ENCODE peak calls at places on chromosomes 5 and 9, in eight cellular contexts. One of them, this sample, is unnamed.

GRCh38 chr5:145479862-145480261 is 355.3 kb downstream of the PRELID2 start:
- DNase-seq in heart right ventricle: no peak
- DNase-seq in H1: no peak
- DNase-seq in fibroblast of pulmonary artery: peak; percentile 35
- DNase-seq in fibroblast of the aortic adventitia: peak; percentile 43
- DNase-seq in adrenal gland: no peak
- DNase-seq in endothelial cell of umbilical vein: no peak
- DNase-seq in CD4-positive, alpha-beta memory T cell: no peak
- DNase-seq in this sample: no peak

GRCh38 chr9:98804083-98804482 is 3.4 kb upstream of the GALNT12 start:
- DNase-seq in heart right ventricle: no peak
- DNase-seq in CD4-positive, alpha-beta memory T cell: no peak
- DNase-seq in endothelial cell of umbilical vein: no peak
- DNase-seq in H1: no peak
- DNase-seq in fibroblast of the aortic adventitia: no peak
- DNase-seq in fibroblast of pulmonary artery: peak; percentile 36
- DNase-seq in adrenal gland: no peak
- DNase-seq in this sample: no peak

GRCh38 chr5:163360681-163361080 is 76.7 kb upstream of the CCNG1 start:
- DNase-seq in H1: no peak
- DNase-seq in adrenal gland: no peak
- DNase-seq in fibroblast of pulmonary artery: no peak
- DNase-seq in endothelial cell of umbilical vein: no peak
- DNase-seq in CD4-positive, alpha-beta memory T cell: no peak
- DNase-seq in fibroblast of the aortic adventitia: no peak
- DNase-seq in heart right ventricle: no peak
- DNase-seq in this sample: no peak

GRCh38 chr5:90020575-90021535 is 388.7 kb downstream of the CETN3 start:
- DNase-seq in CD4-positive, alpha-beta memory T cell: no peak
- DNase-seq in fibroblast of the aortic adventitia: peak; percentile 99
- DNase-seq in H1: no peak
- DNase-seq in fibroblast of pulmonary artery: peak; percentile 96
- DNase-seq in endothelial cell of umbilical vein: peak; percentile 88
- DNase-seq in adrenal gland: no peak
- DNase-seq in heart right ventricle: no peak
- DNase-seq in this sample: peak; percentile 5

GRCh38 chr5:64612349-64612961 is 77.8 kb upstream of the SHISAL2B start:
- DNase-seq in heart right ventricle: no peak
- DNase-seq in fibroblast of the aortic adventitia: peak; percentile 79
- DNase-seq in adrenal gland: peak; percentile 37
- DNase-seq in CD4-positive, alpha-beta memory T cell: no peak
- DNase-seq in endothelial cell of umbilical vein: peak; percentile 76
- DNase-seq in H1: no peak
- DNase-seq in fibroblast of pulmonary artery: peak; percentile 84
- DNase-seq in this sample: peak; percentile 4

GRCh38 chr9:38259519-38260218 is 132.8 kb upstream of the ALDH1B1 start:
- DNase-seq in endothelial cell of umbilical vein: no peak
- DNase-seq in CD4-positive, alpha-beta memory T cell: no peak
- DNase-seq in fibroblast of the aortic adventitia: no peak
- DNase-seq in heart right ventricle: no peak
- DNase-seq in fibroblast of pulmonary artery: no peak
- DNase-seq in adrenal gland: no peak
- DNase-seq in H1: no peak
- DNase-seq in this sample: no peak

GRCh38 chr9:130467371-130467770 is 22.6 kb downstream of the ASS1 start:
- DNase-seq in fibroblast of pulmonary artery: no peak
- DNase-seq in CD4-positive, alpha-beta memory T cell: no peak
- DNase-seq in H1: no peak
- DNase-seq in endothelial cell of umbilical vein: no peak
- DNase-seq in adrenal gland: no peak
- DNase-seq in fibroblast of the aortic adventitia: no peak
- DNase-seq in heart right ventricle: no peak
- DNase-seq in this sample: no peak

GRCh38 chr5:79436821-79437220 is 77.1 kb downstream of the HOMER1 start:
- DNase-seq in fibroblast of pulmonary artery: peak; percentile 18
- DNase-seq in heart right ventricle: no peak
- DNase-seq in endothelial cell of umbilical vein: no peak
- DNase-seq in H1: no peak
- DNase-seq in CD4-positive, alpha-beta memory T cell: no peak
- DNase-seq in adrenal gland: no peak
- DNase-seq in fibroblast of the aortic adventitia: peak; percentile 9
- DNase-seq in this sample: no peak

GRCh38 chr9:132114102-132114707 is 34.5 kb upstream of the MED27 start:
- DNase-seq in fibroblast of pulmonary artery: peak; percentile 69
- DNase-seq in endothelial cell of umbilical vein: peak; percentile 52
- DNase-seq in fibroblast of the aortic adventitia: peak; percentile 60
- DNase-seq in CD4-positive, alpha-beta memory T cell: peak; percentile 8
- DNase-seq in heart right ventricle: peak; percentile 68
- DNase-seq in H1: peak; percentile 93
- DNase-seq in adrenal gland: peak; percentile 65
- DNase-seq in this sample: peak; percentile 50

GRCh38 chr5:125408582-125409069 is 662.2 kb upstream of the ZNF608 start:
- DNase-seq in H1: no peak
- DNase-seq in fibroblast of pulmonary artery: peak; percentile 77
- DNase-seq in CD4-positive, alpha-beta memory T cell: no peak
- DNase-seq in heart right ventricle: no peak
- DNase-seq in fibroblast of the aortic adventitia: peak; percentile 89
- DNase-seq in adrenal gland: peak; percentile 73
- DNase-seq in endothelial cell of umbilical vein: peak; percentile 65
- DNase-seq in this sample: peak; percentile 73

GRCh38 chr9:86126998-86127972 is 27.9 kb upstream of the GOLM1 start:
- DNase-seq in heart right ventricle: peak; percentile 17
- DNase-seq in fibroblast of the aortic adventitia: peak; percentile 86
- DNase-seq in fibroblast of pulmonary artery: peak; percentile 69
- DNase-seq in endothelial cell of umbilical vein: no peak
- DNase-seq in H1: peak; percentile 77
- DNase-seq in CD4-positive, alpha-beta memory T cell: no peak
- DNase-seq in adrenal gland: peak; percentile 99
- DNase-seq in this sample: peak; percentile 90

GRCh38 chr5:79546782-79547428 is 33.0 kb upstream of the HOMER1 start:
- DNase-seq in heart right ventricle: no peak
- DNase-seq in endothelial cell of umbilical vein: no peak
- DNase-seq in fibroblast of pulmonary artery: no peak
- DNase-seq in H1: no peak
- DNase-seq in adrenal gland: no peak
- DNase-seq in CD4-positive, alpha-beta memory T cell: no peak
- DNase-seq in fibroblast of the aortic adventitia: no peak
- DNase-seq in this sample: no peak

GRCh38 chr9:109168170-109168569 is 1.1 kb upstream of the FRRS1L start:
- DNase-seq in H1: no peak
- DNase-seq in heart right ventricle: no peak
- DNase-seq in endothelial cell of umbilical vein: no peak
- DNase-seq in fibroblast of pulmonary artery: no peak
- DNase-seq in fibroblast of the aortic adventitia: no peak
- DNase-seq in CD4-positive, alpha-beta memory T cell: no peak
- DNase-seq in adrenal gland: no peak
- DNase-seq in this sample: no peak

GRCh38 chr9:81595887-81596558 is 93.3 kb downstream of the TLE1 start:
- DNase-seq in CD4-positive, alpha-beta memory T cell: no peak
- DNase-seq in fibroblast of pulmonary artery: no peak
- DNase-seq in endothelial cell of umbilical vein: peak; percentile 94
- DNase-seq in adrenal gland: no peak
- DNase-seq in heart right ventricle: no peak
- DNase-seq in H1: peak; percentile 59
- DNase-seq in fibroblast of the aortic adventitia: no peak
- DNase-seq in this sample: no peak

GRCh38 chr5:160271396-160271795 is 41.0 kb downstream of the CCNJL start:
- DNase-seq in heart right ventricle: no peak
- DNase-seq in fibroblast of pulmonary artery: no peak
- DNase-seq in endothelial cell of umbilical vein: peak; percentile 51
- DNase-seq in adrenal gland: no peak
- DNase-seq in fibroblast of the aortic adventitia: no peak
- DNase-seq in H1: no peak
- DNase-seq in CD4-positive, alpha-beta memory T cell: no peak
- DNase-seq in this sample: no peak

GRCh38 chr9:98142182-98142924 is 23.3 kb upstream of the TRIM14 start:
- DNase-seq in endothelial cell of umbilical vein: no peak
- DNase-seq in adrenal gland: peak; percentile 34
- DNase-seq in CD4-positive, alpha-beta memory T cell: no peak
- DNase-seq in fibroblast of pulmonary artery: no peak
- DNase-seq in H1: no peak
- DNase-seq in heart right ventricle: no peak
- DNase-seq in fibroblast of the aortic adventitia: no peak
- DNase-seq in this sample: peak; percentile 68

GRCh38 chr5:129459485-129460120 is 495 bp upstream of the ADAMTS19 start:
- DNase-seq in endothelial cell of umbilical vein: peak; percentile 23
- DNase-seq in CD4-positive, alpha-beta memory T cell: no peak
- DNase-seq in fibroblast of pulmonary artery: peak; percentile 59
- DNase-seq in H1: peak; percentile 78
- DNase-seq in adrenal gland: peak; percentile 16
- DNase-seq in heart right ventricle: peak; percentile 36
- DNase-seq in fibroblast of the aortic adventitia: peak; percentile 3
- DNase-seq in this sample: peak; percentile 67

GRCh38 chr5:59713488-59713844 is 180.1 kb downstream of the PDE4D start:
- DNase-seq in heart right ventricle: no peak
- DNase-seq in H1: no peak
- DNase-seq in CD4-positive, alpha-beta memory T cell: no peak
- DNase-seq in endothelial cell of umbilical vein: no peak
- DNase-seq in fibroblast of the aortic adventitia: no peak
- DNase-seq in adrenal gland: no peak
- DNase-seq in fibroblast of pulmonary artery: no peak
- DNase-seq in this sample: no peak

GRCh38 chr5:144390133-144390532 is 219.5 kb downstream of the KCTD16 start:
- DNase-seq in fibroblast of the aortic adventitia: peak; percentile 35
- DNase-seq in heart right ventricle: no peak
- DNase-seq in adrenal gland: no peak
- DNase-seq in endothelial cell of umbilical vein: peak; percentile 3
- DNase-seq in H1: no peak
- DNase-seq in CD4-positive, alpha-beta memory T cell: no peak
- DNase-seq in fibroblast of pulmonary artery: peak; percentile 15
- DNase-seq in this sample: no peak

GRCh38 chr9:21104787-21105186 is 27.0 kb upstream of the IFNB1 start:
- DNase-seq in H1: no peak
- DNase-seq in CD4-positive, alpha-beta memory T cell: no peak
- DNase-seq in endothelial cell of umbilical vein: no peak
- DNase-seq in adrenal gland: no peak
- DNase-seq in fibroblast of pulmonary artery: no peak
- DNase-seq in heart right ventricle: no peak
- DNase-seq in fibroblast of the aortic adventitia: no peak
- DNase-seq in this sample: no peak
- H3K4me3 ChIP-seq in H1: no peak overlapping the region
- H3K4me3 ChIP-seq in CD4-positive, alpha-beta memory T cell: no peak overlapping the region
- H3K4me3 ChIP-seq in endothelial cell of umbilical vein: no peak overlapping the region
- H3K4me3 ChIP-seq in adrenal gland: no peak overlapping the region
- H3K4me3 ChIP-seq in fibroblast of pulmonary artery: no peak overlapping the region
- H3K4me3 ChIP-seq in heart right ventricle: no peak overlapping the region
- H3K4me3 ChIP-seq in fibroblast of the aortic adventitia: no peak overlapping the region
- H3K4me3 ChIP-seq in this sample: no peak overlapping the region

GRCh38 chr5:115815006-115815692 is 1.3 kb downstream of the CDO1 start:
- DNase-seq in heart right ventricle: no peak
- DNase-seq in H1: no peak
- DNase-seq in fibroblast of pulmonary artery: no peak
- DNase-seq in endothelial cell of umbilical vein: peak; percentile 3
- DNase-seq in CD4-positive, alpha-beta memory T cell: no peak
- DNase-seq in fibroblast of the aortic adventitia: peak; percentile 57
- DNase-seq in adrenal gland: no peak
- DNase-seq in this sample: no peak
- H3K4me3 ChIP-seq in heart right ventricle: peak overlapping the region; percentile 68
- H3K4me3 ChIP-seq in H1: peak overlapping the region; percentile 82
- H3K4me3 ChIP-seq in fibroblast of pulmonary artery: peak overlapping the region; percentile 59
- H3K4me3 ChIP-seq in endothelial cell of umbilical vein: no peak overlapping the region
- H3K4me3 ChIP-seq in CD4-positive, alpha-beta memory T cell: no peak overlapping the region
- H3K4me3 ChIP-seq in fibroblast of the aortic adventitia: peak overlapping the region; percentile 74
- H3K4me3 ChIP-seq in adrenal gland: peak overlapping the region; percentile 74
- H3K4me3 ChIP-seq in this sample: no peak overlapping the region

GRCh38 chr5:178531786-178532185 is 58.4 kb downstream of the COL23A1 start:
- DNase-seq in fibroblast of the aortic adventitia: no peak
- DNase-seq in H1: no peak
- DNase-seq in fibroblast of pulmonary artery: no peak
- DNase-seq in CD4-positive, alpha-beta memory T cell: no peak
- DNase-seq in adrenal gland: no peak
- DNase-seq in heart right ventricle: no peak
- DNase-seq in endothelial cell of umbilical vein: no peak
- DNase-seq in this sample: no peak

GRCh38 chr5:178532236-178532635 is 58.0 kb downstream of the COL23A1 start:
- DNase-seq in fibroblast of the aortic adventitia: no peak
- DNase-seq in endothelial cell of umbilical vein: no peak
- DNase-seq in adrenal gland: no peak
- DNase-seq in H1: no peak
- DNase-seq in CD4-positive, alpha-beta memory T cell: no peak
- DNase-seq in heart right ventricle: no peak
- DNase-seq in fibroblast of pulmonary artery: no peak
- DNase-seq in this sample: no peak

GRCh38 chr5:178532666-178533065 is 57.5 kb downstream of the COL23A1 start:
- DNase-seq in endothelial cell of umbilical vein: no peak
- DNase-seq in adrenal gland: no peak
- DNase-seq in H1: no peak
- DNase-seq in fibroblast of pulmonary artery: no peak
- DNase-seq in heart right ventricle: no peak
- DNase-seq in fibroblast of the aortic adventitia: no peak
- DNase-seq in CD4-positive, alpha-beta memory T cell: no peak
- DNase-seq in this sample: no peak

GRCh38 chr5:178535299-178536175 is 54.7 kb downstream of the COL23A1 start:
- DNase-seq in fibroblast of the aortic adventitia: no peak
- DNase-seq in endothelial cell of umbilical vein: no peak
- DNase-seq in H1: no peak
- DNase-seq in heart right ventricle: peak; percentile 69
- DNase-seq in CD4-positive, alpha-beta memory T cell: no peak
- DNase-seq in adrenal gland: peak; percentile 48
- DNase-seq in fibroblast of pulmonary artery: no peak
- DNase-seq in this sample: peak; percentile 99

GRCh38 chr5:178533136-178533535 is 57.1 kb downstream of the COL23A1 start:
- DNase-seq in fibroblast of the aortic adventitia: no peak
- DNase-seq in fibroblast of pulmonary artery: no peak
- DNase-seq in adrenal gland: no peak
- DNase-seq in endothelial cell of umbilical vein: no peak
- DNase-seq in H1: no peak
- DNase-seq in heart right ventricle: no peak
- DNase-seq in CD4-positive, alpha-beta memory T cell: no peak
- DNase-seq in this sample: no peak
- H3K4me3 ChIP-seq in fibroblast of the aortic adventitia: no peak overlapping the region
- H3K4me3 ChIP-seq in fibroblast of pulmonary artery: no peak overlapping the region
- H3K4me3 ChIP-seq in adrenal gland: no peak overlapping the region
- H3K4me3 ChIP-seq in endothelial cell of umbilical vein: no peak overlapping the region
- H3K4me3 ChIP-seq in H1: no peak overlapping the region
- H3K4me3 ChIP-seq in heart right ventricle: no peak overlapping the region
- H3K4me3 ChIP-seq in CD4-positive, alpha-beta memory T cell: no peak overlapping the region
- H3K4me3 ChIP-seq in this sample: no peak overlapping the region

DNA sequence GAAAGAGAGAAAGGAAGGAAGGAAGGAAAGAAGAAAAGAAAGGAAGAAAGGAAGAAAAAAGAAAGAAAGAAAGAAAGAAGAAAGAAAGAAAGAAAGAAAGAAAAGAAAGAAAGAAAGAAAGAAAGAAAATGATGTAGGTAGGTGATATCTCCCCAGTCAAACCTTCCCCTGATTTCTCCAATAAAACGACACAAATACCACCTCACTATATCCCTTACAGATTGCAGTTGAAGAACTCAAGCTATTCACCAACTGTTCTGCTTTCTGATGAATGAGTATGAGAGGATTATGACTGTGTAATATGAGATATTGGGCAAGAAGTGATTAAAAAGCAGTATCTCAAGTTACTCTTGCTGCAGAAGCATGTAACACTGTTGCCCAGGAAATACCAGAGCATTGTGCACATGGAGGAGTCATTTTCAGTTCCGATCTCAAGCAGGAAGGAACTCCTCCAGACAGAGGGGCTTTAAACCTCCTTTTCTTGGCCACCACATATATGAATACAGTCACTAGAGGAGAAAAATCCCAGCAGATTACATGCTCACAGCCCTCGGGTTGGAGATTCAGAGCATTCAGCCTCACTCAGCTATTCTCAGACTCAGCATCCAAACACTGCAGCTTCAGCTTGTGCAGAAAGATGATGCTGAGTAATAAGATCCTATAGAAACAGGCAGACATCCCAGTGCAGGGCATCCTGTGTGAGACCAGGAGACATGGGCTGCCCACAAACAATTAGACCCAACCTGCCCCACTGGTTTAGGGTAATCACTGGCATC is 61.4 kb downstream of the UGCG start:
- DNase-seq in endothelial cell of umbilical vein: peak; percentile 96
- DNase-seq in CD4-positive, alpha-beta memory T cell: peak; percentile 9
- DNase-seq in fibroblast of the aortic adventitia: peak; percentile 99
- DNase-seq in adrenal gland: no peak
- DNase-seq in fibroblast of pulmonary artery: peak; percentile 100
- DNase-seq in H1: no peak
- DNase-seq in heart right ventricle: no peak
- DNase-seq in this sample: peak; percentile 81
- H3K4me3 ChIP-seq in endothelial cell of umbilical vein: no peak overlapping the region
- H3K4me3 ChIP-seq in CD4-positive, alpha-beta memory T cell: no peak overlapping the region
- H3K4me3 ChIP-seq in fibroblast of the aortic adventitia: peak overlapping the region; percentile 53
- H3K4me3 ChIP-seq in adrenal gland: no peak overlapping the region
- H3K4me3 ChIP-seq in fibroblast of pulmonary artery: peak overlapping the region; percentile 11
- H3K4me3 ChIP-seq in H1: no peak overlapping the region
- H3K4me3 ChIP-seq in heart right ventricle: no peak overlapping the region
- H3K4me3 ChIP-seq in this sample: peak overlapping the region; percentile 10

This sample was measured in MG63.